ENCODE peak calls at places on chromosomes 11 and 22, in five cellular contexts. R, J, S, C and Y are unnamed samples.

GRCh38 chr11:72005347-72006260 is 6.9 kb downstream of the IL18BP start:
- DNase-seq in J (no peak), S (no peak), C (no peak), R (no peak), Y (no peak)

GRCh38 chr11:35619754-35620640 is 1.7 kb downstream of the FJX1 start:
- DNase-seq in J (peak), S (no peak), R (peak), C (peak), Y (no peak)

GRCh38 chr11:102226702-102227101 is 90.6 kb upstream of the BIRC3 start:
- DNase-seq in J (no peak), R (peak), S (no peak), C (no peak), Y (no peak)

GRCh38 chr11:132466983-132467382 is 1065.3 kb downstream of the OPCML start:
- DNase-seq in C (no peak), R (no peak), J (no peak), S (no peak), Y (no peak)

GRCh38 chr11:77506857-77507256 is 33.0 kb upstream of the PAK1 start:
- DNase-seq in C (no peak), S (no peak), R (no peak), J (no peak), Y (no peak)

GRCh38 chr11:74770456-74770855 is 21.8 kb downstream of the RNF169 start:
- DNase-seq in J (no peak), S (no peak), R (peak), C (no peak), Y (no peak)

GRCh38 chr22:39598017-39598965 is 27.7 kb downstream of the CACNA1I start:
- DNase-seq in C (peak), J (no peak), R (no peak), S (no peak), Y (no peak)

GRCh38 chr22:46028069-46028991 is 51.4 kb upstream of the WNT7B start:
- DNase-seq in S (peak), R (no peak), C (no peak), J (peak), Y (no peak)

GRCh38 chr11:82988936-82989627 is 82.6 kb downstream of the RAB30 start:
- DNase-seq in C (no peak), S (no peak), R (no peak), J (no peak), Y (no peak)

GRCh38 chr11:19499999-19500398 is 212.6 kb upstream of the NAV2 start:
- DNase-seq in S (no peak), R (peak), J (no peak), C (no peak), Y (no peak)

GRCh38 chr11:3202305-3202704 is 16.3 kb downstream of the MRGPRG start:
- DNase-seq in R (no peak), C (no peak), J (peak), S (no peak), Y (no peak)

GRCh38 chr11:99068832-99069231 is 48.1 kb downstream of the CNTN5 start:
- DNase-seq in C (no peak), R (no peak), S (no peak), J (no peak), Y (no peak)

GRCh38 chr11:26944866-26945664 is 48.8 kb upstream of the FIBIN start:
- DNase-seq in C (no peak), J (no peak), S (no peak), R (peak), Y (no peak)

GRCh38 chr11:113241190-113242051 is 73.0 kb upstream of the TTC12 start:
- DNase-seq in J (no peak), R (no peak), S (no peak), C (no peak), Y (no peak)

GRCh38 chr11:10638285-10638684 is 55.3 kb downstream of the IRAG1 start:
- DNase-seq in J (no peak), R (no peak), C (no peak), S (peak), Y (no peak)
- TF ChIP-seq CTCF in J (no peak), R (no peak), C (no peak), S (no peak), Y (no peak)

DNA sequence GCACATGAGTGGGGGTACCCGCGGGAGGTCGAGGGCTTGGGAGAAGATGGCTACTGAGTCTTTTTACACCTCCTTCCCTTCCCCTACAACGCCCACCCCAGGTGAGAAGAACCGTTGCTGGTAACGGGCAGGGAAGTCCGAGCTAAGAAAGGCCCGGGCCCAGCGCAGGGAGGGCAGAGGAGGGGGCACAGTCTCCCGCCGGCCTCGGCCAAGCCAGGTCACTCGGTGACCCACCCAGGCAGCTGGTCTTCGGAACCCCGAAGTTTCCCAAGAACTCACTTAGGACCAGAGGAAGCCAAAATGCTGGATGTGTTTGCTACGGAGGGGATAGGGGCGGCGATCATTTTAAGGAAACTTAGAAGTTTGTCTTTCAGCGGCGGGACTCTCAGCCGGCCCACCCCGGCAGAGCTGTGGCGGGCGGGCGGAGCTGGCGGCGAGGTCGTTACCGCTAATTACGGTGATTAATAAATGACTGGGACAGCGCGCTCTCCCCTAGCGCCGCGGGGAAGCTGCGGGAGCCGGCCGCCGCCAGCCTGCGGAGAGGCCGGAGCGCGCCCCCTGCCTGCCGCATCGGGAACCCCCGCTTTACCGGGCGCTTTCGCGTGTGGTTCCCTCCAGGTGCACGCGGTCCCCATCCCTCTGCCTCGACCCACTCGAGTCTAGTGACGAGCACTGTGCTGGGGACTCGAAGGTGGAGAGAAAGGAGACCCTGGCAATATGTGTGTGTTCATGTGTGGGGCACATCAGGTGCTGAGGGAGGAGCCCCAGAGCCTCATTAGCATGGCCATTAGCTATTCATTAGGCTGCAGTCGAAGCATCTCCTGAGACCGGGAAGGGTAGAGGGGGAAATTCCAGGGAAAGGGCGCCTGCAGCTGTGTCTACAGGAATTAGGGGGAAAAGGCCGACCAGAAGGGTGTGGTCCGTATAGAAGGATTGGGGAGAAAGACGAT is 945 bp downstream of the ROBO3 start:
- DNase-seq in R (peak), J (peak), C (peak), S (peak), Y (no peak)
- H3K4me3 ChIP-seq in R (peak), J (no peak), C (peak), S (peak), Y (no peak)

DNA sequence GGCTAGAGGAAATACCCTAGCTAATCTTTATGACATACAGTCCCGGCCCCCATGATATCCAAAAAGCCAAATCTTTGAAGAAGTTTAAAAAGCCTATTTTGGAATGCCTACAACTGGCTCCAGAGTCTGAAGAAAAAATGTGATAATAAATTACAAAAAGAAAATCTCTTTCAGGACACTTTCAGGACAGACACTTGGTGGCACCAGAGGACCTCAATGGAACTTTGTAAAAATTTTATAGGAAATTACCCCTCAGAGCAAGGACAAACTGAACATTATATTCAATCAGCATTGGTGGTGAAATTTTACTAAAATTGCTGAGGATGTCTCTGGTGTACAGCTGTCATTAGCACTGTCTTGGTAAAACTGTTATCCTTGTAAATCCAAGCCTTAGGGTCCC is 81.0 kb downstream of the CCDC73 start:
- DNase-seq in J (no peak), R (peak), C (no peak), S (no peak), Y (no peak)
- TF ChIP-seq CTCF in J (no peak), R (peak), C (peak), S (no peak), Y (peak)

GRCh38 chr11:126467046-126467370 is 111.5 kb downstream of the ST3GAL4 start:
- DNase-seq in R (no peak), C (no peak), J (no peak), S (no peak), Y (no peak)
- H3K4me3 ChIP-seq in R (no peak), C (no peak), J (no peak), S (no peak), Y (no peak)

GRCh38 chr11:60756307-60757032 is at the start of gene MS4A15:
- DNase-seq in R (peak), C (peak), S (peak), J (no peak), Y (peak)
- TF ChIP-seq CTCF in R (peak), C (peak), S (no peak), J (no peak), Y (peak)

GRCh38 chr11:110891411-110891810 is 179.2 kb upstream of the ARHGAP20 start:
- DNase-seq in S (no peak), C (no peak), J (no peak), R (peak), Y (no peak)

GRCh38 chr11:110896358-110896757 is 184.1 kb upstream of the ARHGAP20 start:
- DNase-seq in J (no peak), C (no peak), R (peak), S (no peak), Y (no peak)

GRCh38 chr11:110897035-110897434 is 184.8 kb upstream of the ARHGAP20 start:
- DNase-seq in C (no peak), J (no peak), R (peak), S (no peak), Y (no peak)

GRCh38 chr11:110892741-110893285 is 180.6 kb upstream of the ARHGAP20 start:
- DNase-seq in J (no peak), S (no peak), R (peak), C (no peak), Y (no peak)

DNA sequence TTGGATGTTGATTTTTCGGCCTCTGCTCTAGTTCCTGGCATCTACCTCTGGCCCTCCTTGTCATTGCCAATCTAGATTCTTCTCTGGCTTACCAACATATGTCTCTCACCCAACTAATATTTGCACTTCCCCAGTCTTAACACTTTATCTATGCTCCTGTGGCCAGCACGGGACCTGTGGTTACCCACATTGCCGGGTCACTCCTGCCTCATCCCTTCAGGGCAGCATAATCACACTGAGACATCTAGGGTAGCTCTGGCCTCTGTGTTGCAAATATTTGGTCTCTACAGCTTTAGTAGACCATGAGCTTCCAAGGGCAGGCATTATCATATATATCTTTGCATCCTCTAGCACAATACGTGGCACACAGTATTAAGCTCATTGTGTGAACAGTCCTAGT is 182.0 kb upstream of the ARHGAP20 start:
- DNase-seq in J (no peak), C (no peak), S (no peak), R (no peak), Y (no peak)
- H3K4me3 ChIP-seq in J (no peak), C (no peak), S (no peak), R (no peak), Y (no peak)